ENCODE peak calls at places on chromosomes 1 and 21, in ten cellular contexts. F, O, B, R, S, A, K, L, N and U are unnamed samples.

GRCh38 chr1:159892944-159893343 is 7.0 kb downstream of the CFAP45 start:
- DNase-seq in F (peak; percentile 38), O (peak; percentile 48), B (no peak), R (no peak), S (no peak), A (no peak), K (no peak), L (no peak), N (no peak), U (peak; percentile 42)

GRCh38 chr1:181798191-181798926 is 263.2 kb downstream of the ZNF648 start:
- DNase-seq in F (no peak), O (no peak), B (no peak), R (no peak), S (no peak), A (no peak), K (no peak), L (no peak), N (no peak), U (no peak)

GRCh38 chr1:233448290-233448689 is 120.8 kb downstream of the MAP3K21 start:
- DNase-seq in F (no peak), O (no peak), B (no peak), R (no peak), S (no peak), A (no peak), K (no peak), L (no peak), N (no peak), U (no peak)

GRCh38 chr1:203410117-203410900 is 59.4 kb upstream of the FMOD start:
- DNase-seq in F (no peak), O (peak; percentile 2), B (no peak), R (no peak), S (no peak), A (no peak), K (no peak), L (no peak), N (no peak), U (no peak)

GRCh38 chr1:59014827-59015226 is 231.0 kb upstream of the JUN start:
- DNase-seq in F (no peak), O (no peak), B (no peak), R (no peak), S (no peak), A (no peak), K (no peak), L (no peak), N (no peak), U (no peak)

GRCh38 chr1:171218661-171219060 is 29.6 kb upstream of the FMO1 start:
- DNase-seq in F (no peak), O (peak; percentile 56), B (no peak), R (no peak), S (no peak), A (no peak), K (no peak), L (no peak), N (no peak), U (no peak)

GRCh38 chr1:31122101-31122735 is 56.7 kb upstream of the PUM1 start:
- DNase-seq in F (no peak), O (no peak), B (no peak), R (no peak), S (no peak), A (no peak), K (no peak), L (no peak), N (no peak), U (no peak)

GRCh38 chr1:206831605-206832004 is 33.8 kb upstream of the IL20 start:
- DNase-seq in F (no peak), O (no peak), B (no peak), R (no peak), S (no peak), A (no peak), K (no peak), L (no peak), N (no peak), U (no peak)

GRCh38 chr1:154956557-154956956 is 658 bp upstream of the PBXIP1 start:
- DNase-seq in F (no peak), O (peak; percentile 29), B (no peak), R (no peak), S (no peak), A (no peak), K (no peak), L (no peak), N (no peak), U (no peak)

GRCh38 chr1:12486401-12487005 is 131.5 kb downstream of the DHRS3 start:
- DNase-seq in F (no peak), O (peak; percentile 85), B (no peak), R (no peak), S (no peak), A (no peak), K (no peak), L (peak; percentile 88), N (no peak), U (no peak)

GRCh38 chr1:234619794-234620247 is 9.8 kb upstream of the IRF2BP2 start:
- DNase-seq in F (no peak), O (no peak), B (no peak), R (no peak), S (no peak), A (no peak), K (no peak), L (no peak), N (peak; percentile 54), U (no peak)

GRCh38 chr1:43847290-43847689 is 86.3 kb upstream of the ARTN start:
- DNase-seq in F (no peak), O (no peak), B (no peak), R (no peak), S (no peak), A (no peak), K (no peak), L (no peak), N (no peak), U (no peak)

GRCh38 chr21:43289966-43290365 is 121.2 kb downstream of the CRYAA start:
- DNase-seq in F (no peak), O (no peak), B (no peak), R (no peak), S (no peak), A (no peak), K (no peak), L (no peak), N (no peak), U (no peak)